ENCODE peak calls at places on chromosomes 7 and 10, in four cellular contexts. One of them, this sample, is unnamed.

GRCh38 chr7:143878884-143879283 is 23.1 kb downstream of the TCAF1 start:
- DNase-seq in nephron progenitor cell: no peak
- DNase-seq in HFFc6: no peak
- DNase-seq in PC-3: no peak
- DNase-seq in this sample: no peak

GRCh38 chr7:100779359-100779758 is 46.0 kb downstream of the ZAN start:
- DNase-seq in nephron progenitor cell: peak
- DNase-seq in HFFc6: no peak
- DNase-seq in PC-3: no peak
- DNase-seq in this sample: no peak

GRCh38 chr7:130415019-130415418 is 25.8 kb downstream of the CEP41 start:
- DNase-seq in nephron progenitor cell: no peak
- DNase-seq in HFFc6: no peak
- DNase-seq in PC-3: no peak
- DNase-seq in this sample: no peak

GRCh38 chr7:121244120-121244865 is 84.5 kb upstream of the WNT16 start:
- DNase-seq in nephron progenitor cell: no peak
- DNase-seq in HFFc6: no peak
- DNase-seq in PC-3: no peak
- DNase-seq in this sample: no peak

GRCh38 chr7:141257597-141257996 is 183.7 kb downstream of the TMEM178B start:
- DNase-seq in nephron progenitor cell: no peak
- DNase-seq in HFFc6: no peak
- DNase-seq in PC-3: no peak
- DNase-seq in this sample: no peak

GRCh38 chr7:155283565-155284194 is 14.0 kb upstream of the INSIG1 start:
- DNase-seq in nephron progenitor cell: no peak
- DNase-seq in HFFc6: no peak
- DNase-seq in PC-3: no peak
- DNase-seq in this sample: no peak

GRCh38 chr10:34941471-34942357 is 126.6 kb upstream of the PARD3 start:
- DNase-seq in nephron progenitor cell: no peak
- DNase-seq in HFFc6: no peak
- DNase-seq in PC-3: no peak
- DNase-seq in this sample: peak

GRCh38 chr7:156956733-156957132 is 7.2 kb downstream of the NOM1 start:
- DNase-seq in nephron progenitor cell: no peak
- DNase-seq in HFFc6: no peak
- DNase-seq in PC-3: no peak
- DNase-seq in this sample: no peak

GRCh38 chr7:33449847-33450246 is 320.5 kb downstream of the BBS9 start:
- DNase-seq in nephron progenitor cell: no peak
- DNase-seq in HFFc6: no peak
- DNase-seq in PC-3: no peak
- DNase-seq in this sample: no peak

GRCh38 chr10:119283818-119284217 is 76.4 kb downstream of the GRK5 start:
- DNase-seq in nephron progenitor cell: no peak
- DNase-seq in HFFc6: no peak
- DNase-seq in PC-3: no peak
- DNase-seq in this sample: no peak

GRCh38 chr7:63096141-63096540 is 902.5 kb upstream of the ZNF722 start:
- DNase-seq in nephron progenitor cell: no peak
- DNase-seq in HFFc6: no peak
- DNase-seq in PC-3: no peak
- DNase-seq in this sample: no peak

GRCh38 chr7:74560081-74560719 is 97.3 kb upstream of the GTF2I start:
- DNase-seq in nephron progenitor cell: no peak
- DNase-seq in HFFc6: no peak
- DNase-seq in PC-3: no peak
- DNase-seq in this sample: no peak

GRCh38 chr10:86439544-86439943 is 72.9 kb upstream of the GRID1 start:
- DNase-seq in nephron progenitor cell: no peak
- DNase-seq in HFFc6: peak
- DNase-seq in PC-3: peak
- DNase-seq in this sample: no peak

GRCh38 chr10:70675496-70676161 is 3.3 kb downstream of the ADAMTS14 start:
- DNase-seq in nephron progenitor cell: no peak
- DNase-seq in HFFc6: no peak
- DNase-seq in PC-3: no peak
- DNase-seq in this sample: no peak

GRCh38 chr10:16752099-16752498 is 65.1 kb downstream of the RSU1 start:
- DNase-seq in nephron progenitor cell: no peak
- DNase-seq in HFFc6: no peak
- DNase-seq in PC-3: no peak
- DNase-seq in this sample: no peak

GRCh38 chr7:71285614-71286013 is 153.7 kb downstream of the GALNT17 start:
- DNase-seq in nephron progenitor cell: no peak
- DNase-seq in HFFc6: no peak
- DNase-seq in PC-3: no peak
- DNase-seq in this sample: no peak

GRCh38 chr7:45033261-45033930 is 33.4 kb downstream of the CCM2 start:
- DNase-seq in nephron progenitor cell: no peak
- DNase-seq in HFFc6: peak
- DNase-seq in PC-3: peak
- DNase-seq in this sample: peak

GRCh38 chr10:127440371-127440770 is 108.7 kb upstream of the NPS start:
- DNase-seq in nephron progenitor cell: no peak
- DNase-seq in HFFc6: no peak
- DNase-seq in PC-3: no peak
- DNase-seq in this sample: no peak

GRCh38 chr7:100604976-100605911 is 3.1 kb downstream of the PCOLCE start:
- DNase-seq in nephron progenitor cell: peak
- DNase-seq in HFFc6: no peak
- DNase-seq in PC-3: peak
- DNase-seq in this sample: peak

GRCh38 chr7:23369100-23369499 is 70.0 kb downstream of the MALSU1 start:
- DNase-seq in nephron progenitor cell: no peak
- DNase-seq in HFFc6: no peak
- DNase-seq in PC-3: no peak
- DNase-seq in this sample: no peak

GRCh38 chr7:42914009-42914725 is 2.3 kb upstream of the C7orf25 start:
- DNase-seq in nephron progenitor cell: no peak
- DNase-seq in HFFc6: peak
- DNase-seq in PC-3: no peak
- DNase-seq in this sample: no peak

GRCh38 chr7:136275794-136276193 is 298.6 kb upstream of the MTPN start:
- DNase-seq in nephron progenitor cell: no peak
- DNase-seq in HFFc6: no peak
- DNase-seq in PC-3: no peak
- DNase-seq in this sample: no peak

GRCh38 chr7:156091515-156092080 is 279.3 kb upstream of the SHH start:
- DNase-seq in nephron progenitor cell: no peak
- DNase-seq in HFFc6: no peak
- DNase-seq in PC-3: no peak
- DNase-seq in this sample: no peak

GRCh38 chr7:16603633-16604032 is 41.9 kb downstream of the ANKMY2 start:
- DNase-seq in nephron progenitor cell: no peak
- DNase-seq in HFFc6: no peak
- DNase-seq in PC-3: no peak
- DNase-seq in this sample: no peak

GRCh38 chr7:16599860-16600259 is 45.7 kb downstream of the ANKMY2 start:
- DNase-seq in nephron progenitor cell: no peak
- DNase-seq in HFFc6: no peak
- DNase-seq in PC-3: peak
- DNase-seq in this sample: no peak

GRCh38 chr7:16609842-16610450 is 35.6 kb downstream of the ANKMY2 start:
- DNase-seq in nephron progenitor cell: no peak
- DNase-seq in HFFc6: no peak
- DNase-seq in PC-3: no peak
- DNase-seq in this sample: no peak

GRCh38 chr7:16606704-16607103 is 38.9 kb downstream of the ANKMY2 start:
- DNase-seq in nephron progenitor cell: no peak
- DNase-seq in HFFc6: no peak
- DNase-seq in PC-3: no peak
- DNase-seq in this sample: no peak

DNA sequence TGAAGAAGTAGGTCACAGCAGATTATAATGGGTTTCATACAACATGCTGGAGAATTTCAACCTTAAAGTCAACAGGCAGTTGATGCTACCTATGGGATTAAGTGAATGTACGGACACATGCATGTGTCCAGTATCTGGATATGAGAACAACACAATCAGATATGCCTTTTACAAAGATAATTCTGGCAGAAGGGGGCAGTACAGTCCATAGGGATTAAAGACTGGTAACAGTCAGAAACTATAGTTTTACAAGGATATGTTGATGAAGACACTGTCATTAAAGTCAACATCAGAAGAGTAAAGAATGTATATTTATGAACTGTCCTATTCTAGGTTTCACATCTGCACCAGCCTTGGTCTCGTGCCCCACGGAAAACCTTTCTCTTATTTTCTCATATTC is 41.5 kb downstream of the ANKMY2 start:
- DNase-seq in nephron progenitor cell: no peak
- DNase-seq in HFFc6: peak
- DNase-seq in PC-3: peak
- DNase-seq in this sample: no peak
- TF ChIP-seq CTCF in nephron progenitor cell: no peak
- TF ChIP-seq CTCF in HFFc6: peak
- TF ChIP-seq CTCF in PC-3: peak
- TF ChIP-seq CTCF in this sample: no peak

DNA sequence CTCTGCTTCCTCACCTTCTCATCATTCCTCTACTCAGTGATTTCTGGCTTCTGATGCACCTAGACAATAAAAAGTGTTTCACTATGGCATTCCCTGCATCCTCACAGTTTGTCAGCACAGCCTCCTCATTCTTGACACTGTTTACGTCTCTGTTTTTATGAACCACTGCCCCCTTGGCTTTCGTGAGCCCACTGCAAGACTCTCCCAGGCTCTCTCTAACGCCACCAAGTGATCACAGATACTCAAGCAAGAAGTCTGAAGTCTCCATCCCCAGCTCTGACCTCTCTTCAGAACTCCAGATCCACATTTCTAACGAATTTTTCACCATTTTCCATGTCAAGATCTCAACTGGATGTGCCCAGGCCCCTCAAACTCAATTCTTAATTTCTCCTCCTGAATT is 8.9 kb downstream of the SLC16A9 start:
- DNase-seq in nephron progenitor cell: no peak
- DNase-seq in HFFc6: no peak
- DNase-seq in PC-3: no peak
- DNase-seq in this sample: no peak
- TF ChIP-seq CTCF in nephron progenitor cell: peak
- TF ChIP-seq CTCF in HFFc6: no peak
- TF ChIP-seq CTCF in PC-3: no peak
- TF ChIP-seq CTCF in this sample: no peak

GRCh38 chr10:61329854-61330253 is 123.3 kb downstream of the TMEM26 start:
- DNase-seq in nephron progenitor cell: no peak
- DNase-seq in HFFc6: no peak
- DNase-seq in PC-3: no peak
- DNase-seq in this sample: no peak
- TF ChIP-seq CTCF in nephron progenitor cell: no peak
- TF ChIP-seq CTCF in HFFc6: no peak
- TF ChIP-seq CTCF in PC-3: no peak
- TF ChIP-seq CTCF in this sample: no peak

GRCh38 chr10:22803201-22803895 is 89.0 kb upstream of the PIP4K2A start:
- DNase-seq in nephron progenitor cell: no peak
- DNase-seq in HFFc6: peak
- DNase-seq in PC-3: peak
- DNase-seq in this sample: peak

GRCh38 chr10:22801759-22802158 is 87.4 kb upstream of the PIP4K2A start:
- DNase-seq in nephron progenitor cell: no peak
- DNase-seq in HFFc6: no peak
- DNase-seq in PC-3: no peak
- DNase-seq in this sample: no peak

GRCh38 chr10:22807238-22807637 is 92.9 kb upstream of the PIP4K2A start:
- DNase-seq in nephron progenitor cell: no peak
- DNase-seq in HFFc6: no peak
- DNase-seq in PC-3: no peak
- DNase-seq in this sample: no peak

GRCh38 chr10:22810643-22811254 is 96.4 kb upstream of the PIP4K2A start:
- DNase-seq in nephron progenitor cell: no peak
- DNase-seq in HFFc6: no peak
- DNase-seq in PC-3: peak
- DNase-seq in this sample: no peak

DNA sequence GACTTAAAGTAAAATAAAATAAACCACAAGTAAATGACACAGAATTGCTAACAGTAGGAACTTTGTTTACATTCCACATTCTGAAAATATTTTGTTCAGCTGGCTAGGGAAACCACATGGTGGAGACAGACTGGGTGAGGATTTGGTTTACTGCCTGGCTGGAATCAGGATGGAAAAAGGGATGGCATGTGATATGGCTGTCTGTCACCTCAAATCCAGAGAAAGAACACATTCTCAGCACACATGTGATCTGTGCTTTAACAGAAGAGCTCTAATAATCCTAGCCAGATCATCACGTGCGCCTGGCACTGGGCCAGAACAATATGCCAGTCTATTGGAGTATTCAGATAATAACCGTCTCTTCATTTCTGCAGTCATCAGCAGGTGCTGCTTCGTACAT is 90.9 kb upstream of the PIP4K2A start:
- DNase-seq in nephron progenitor cell: no peak
- DNase-seq in HFFc6: peak
- DNase-seq in PC-3: peak
- DNase-seq in this sample: no peak
- TF ChIP-seq CTCF in nephron progenitor cell: no peak
- TF ChIP-seq CTCF in HFFc6: peak
- TF ChIP-seq CTCF in PC-3: peak
- TF ChIP-seq CTCF in this sample: no peak